ENCODE peak calls at places on chromosomes 6 and 20, in five cellular contexts. R, X, O, G and H are unnamed samples. For H3K4me1 and H3K36me3, the result is how much of the 10 kb centered on the place peaks cover.

GRCh38 chr6:140274548-140274947 is 900.1 kb upstream of the CITED2 start:
- DNase-seq in R (no peak), G (no peak), O (no peak), X (no peak), H (no peak)

GRCh38 chr20:54200487-54201267 is 7.2 kb upstream of the PFDN4 start:
- DNase-seq in X (no peak), R (no peak), O (no peak), G (no peak), H (peak)

GRCh38 chr20:1868856-1869255 is 26.4 kb upstream of the SIRPA start:
- DNase-seq in R (peak), X (no peak), G (no peak), O (no peak), H (no peak)

GRCh38 chr6:87700729-87701675 is 1.0 kb downstream of the AKIRIN2 start:
- DNase-seq in X (no peak), R (peak), O (no peak), G (peak), H (peak)

GRCh38 chr20:18093388-18093787 is 35.7 kb upstream of the OVOL2 start:
- DNase-seq in G (no peak), X (no peak), R (no peak), O (no peak), H (no peak)

GRCh38 chr6:53664623-53665022 is 933 bp downstream of the KLHL31 start:
- DNase-seq in R (no peak), G (no peak), O (no peak), X (no peak), H (no peak)

GRCh38 chr6:55276745-55277627 is 50.3 kb upstream of the GFRAL start:
- DNase-seq in G (peak), X (peak), O (no peak), R (peak), H (peak)

GRCh38 chr6:142861711-142862110 is 83.3 kb downstream of the HIVEP2 start:
- DNase-seq in X (no peak), O (no peak), G (peak), R (no peak), H (no peak)

GRCh38 chr20:13008761-13009681 is at the start of gene SPTLC3:
- DNase-seq in G (no peak), O (peak), X (no peak), R (peak), H (peak)

GRCh38 chr6:131946992-131947955 is 3.9 kb downstream of the CCN2 start:
- DNase-seq in O (no peak), R (peak), G (no peak), X (no peak), H (no peak)

GRCh38 chr6:56335733-56336132 is 88.4 kb upstream of the COL21A1 start:
- DNase-seq in X (peak), G (no peak), O (no peak), R (peak), H (no peak)

GRCh38 chr6:144897441-144897921 is 612.3 kb downstream of the UTRN start:
- DNase-seq in X (peak), O (no peak), R (peak), G (no peak), H (no peak)

GRCh38 chr6:113734886-113735481 is 122.2 kb upstream of the MARCKS start:
- DNase-seq in G (no peak), R (peak), X (no peak), O (no peak), H (no peak)

GRCh38 chr6:100343678-100344077 is 121.0 kb downstream of the SIM1 start:
- DNase-seq in O (no peak), R (peak), X (no peak), G (no peak), H (no peak)

GRCh38 chr6:45432944-45433343 is 55.2 kb upstream of the SUPT3H start:
- DNase-seq in X (no peak), G (no peak), O (no peak), R (peak), H (no peak)
- H3K4me1 ChIP-seq in X (under half), G (half or more), O (under half), R (under half), H (under half)

DNA sequence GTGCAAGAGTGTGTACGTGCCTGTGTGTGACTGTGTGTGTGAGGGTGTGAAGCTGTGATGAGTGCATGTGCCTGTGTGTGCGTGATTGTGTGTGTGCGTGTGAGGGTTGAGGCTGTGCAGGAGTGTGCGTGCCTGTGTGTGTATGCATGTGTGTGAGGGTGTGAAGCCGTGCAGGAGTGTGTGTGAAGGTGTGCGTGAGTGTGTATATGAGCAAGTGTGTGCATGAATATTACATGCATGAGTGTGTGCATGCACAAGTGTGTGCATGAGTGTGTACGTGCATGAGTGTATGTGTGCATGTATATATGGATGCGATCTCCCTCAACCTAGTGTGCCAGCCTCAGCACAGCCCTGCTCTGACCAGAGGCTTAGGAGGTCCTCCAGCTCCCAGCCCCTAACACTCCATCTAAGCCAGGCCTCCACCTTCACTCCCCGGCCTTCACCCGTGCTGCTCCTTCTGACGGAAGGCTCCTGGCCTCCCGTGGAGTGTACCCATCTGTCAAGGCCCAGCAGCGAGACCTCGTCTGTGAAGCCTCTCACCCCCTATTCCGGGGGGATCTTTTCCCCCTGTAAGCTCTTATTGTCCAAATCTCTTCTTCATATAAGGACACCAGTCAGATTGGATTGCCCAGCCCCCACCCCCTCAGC is 19.9 kb upstream of the PHACTR3 start:
- DNase-seq in R (no peak), G (no peak), X (no peak), O (no peak), H (no peak)
- H3K36me3 ChIP-seq in R (under half), G (under half), X (under half), O (under half), H (under half)

GRCh38 chr6:21593927-21594421 is 423 bp downstream of the SOX4 start:
- DNase-seq in X (no peak), G (peak), O (no peak), R (peak), H (no peak)
- TF ChIP-seq CTCF in X (no peak), G (no peak), O (no peak), R (no peak), H (no peak)

GRCh38 chr6:154222716-154223115 is 133.9 kb downstream of the IPCEF1 start:
- DNase-seq in G (no peak), R (no peak), X (no peak), O (no peak), H (no peak)
- H3K4me1 ChIP-seq in G (under half), R (under half), X (under half), O (under half), H (under half)

DNA sequence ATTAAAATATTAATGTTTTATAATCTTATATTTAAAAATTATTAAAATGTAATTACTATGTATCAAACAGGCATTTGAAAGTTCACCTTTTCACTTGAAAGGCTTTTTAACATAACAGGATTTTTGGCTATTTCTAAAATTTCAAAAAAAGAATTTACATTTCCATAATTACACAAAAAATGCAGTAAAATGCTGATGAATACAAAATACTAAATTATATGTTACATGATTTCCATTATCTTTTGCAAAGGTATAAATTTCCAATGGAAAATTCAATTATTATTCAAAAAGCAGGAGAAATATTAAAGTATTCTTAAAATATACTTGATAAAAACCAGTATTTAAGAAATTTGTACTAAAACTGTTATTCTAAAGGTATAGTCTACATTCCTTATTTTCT is 66.1 kb downstream of the PHIP start:
- DNase-seq in O (no peak), X (no peak), R (no peak), G (no peak), H (no peak)
- H3K36me3 ChIP-seq in O (under half), X (under half), R (under half), G (half or more), H (under half)

GRCh38 chr6:2524090-2524489 is 226.6 kb downstream of the MYLK4 start:
- DNase-seq in R (no peak), X (no peak), O (no peak), G (no peak), H (no peak)
- TF ChIP-seq CTCF in R (no peak), X (no peak), O (no peak), G (peak), H (peak)

GRCh38 chr20:57441510-57442154 is 50.4 kb downstream of the RBM38 start:
- DNase-seq in G (no peak), X (no peak), O (no peak), R (no peak), H (no peak)
- H3K4me1 ChIP-seq in G (under half), X (under half), O (under half), R (under half), H (under half)

GRCh38 chr20:38893485-38894090 is 32.6 kb upstream of the FAM83D start:
- DNase-seq in O (peak), G (peak), R (peak), X (peak), H (peak)
- H3K36me3 ChIP-seq in O (under half), G (under half), R (under half), X (under half), H (under half)

GRCh38 chr6:42742116-42742894 is 3.6 kb downstream of the TBCC start:
- DNase-seq in O (no peak), X (no peak), G (peak), R (peak), H (no peak)

GRCh38 chr6:42746452-42747400 is 823 bp upstream of the TBCC start:
- DNase-seq in O (peak), X (peak), R (peak), G (peak), H (peak)

GRCh38 chr6:42744351-42744890 is 1.5 kb downstream of the TBCC start:
- DNase-seq in R (no peak), X (no peak), O (no peak), G (no peak), H (no peak)

GRCh38 chr6:42745638-42746451 is at the start of gene TBCC:
- DNase-seq in X (peak), O (peak), R (peak), G (peak), H (peak)

GRCh38 chr6:42745083-42745637 is 743 bp downstream of the TBCC start:
- DNase-seq in G (peak), O (no peak), R (peak), X (no peak), H (peak)
- TF ChIP-seq CTCF in G (no peak), O (no peak), R (no peak), X (no peak), H (no peak)